ENCODE peak calls at places on chromosomes 6 and 20, in eight cellular contexts. I is dorsolateral prefrontal cortex, M is AG09309, C is tibial artery, S is breast epithelium, H is ascending aorta, V is upper lobe of right lung, E is adrenal gland. P is an unnamed sample.
A peak's percentile ranks its signal among the peaks of the same experiment; 100 is the strongest.

GRCh38 chr6:45069091-45069490 is 259.0 kb upstream of the RUNX2 start:
- DNase-seq in I (no peak), M (no peak), C (no peak), S (no peak), H (no peak), V (no peak), E (no peak), P (no peak)

GRCh38 chr6:105879902-105880547 is 206.1 kb upstream of the PRDM1 start:
- DNase-seq in I (no peak), M (peak; percentile 23), C (peak; percentile 71), S (no peak), H (no peak), V (peak; percentile 71), E (peak; percentile 46), P (no peak)

GRCh38 chr20:46915580-46916243 is 21.1 kb downstream of the EYA2 start:
- DNase-seq in I (no peak), M (no peak), C (no peak), S (no peak), H (peak; percentile 46), V (no peak), E (no peak), P (no peak)

GRCh38 chr6:41111017-41111416 is 38.2 kb downstream of the NFYA start:
- DNase-seq in I (no peak), M (no peak), C (no peak), S (no peak), H (no peak), V (no peak), E (no peak), P (no peak)

GRCh38 chr6:168649209-168649608 is 208.2 kb downstream of the SMOC2 start:
- DNase-seq in I (no peak), M (no peak), C (no peak), S (no peak), H (no peak), V (no peak), E (no peak), P (no peak)

GRCh38 chr6:101980924-101981323 is 587.4 kb downstream of the GRIK2 start:
- DNase-seq in I (no peak), M (no peak), C (no peak), S (no peak), H (no peak), V (no peak), E (no peak), P (peak; percentile 4)

GRCh38 chr6:123393333-123393732 is 243.4 kb downstream of the TRDN start:
- DNase-seq in I (no peak), M (no peak), C (no peak), S (no peak), H (no peak), V (no peak), E (no peak), P (no peak)

GRCh38 chr20:64111841-64112641 is 4.7 kb upstream of the NPBWR2 start:
- DNase-seq in I (no peak), M (no peak), C (peak; percentile 48), S (peak; percentile 8), H (peak; percentile 43), V (peak; percentile 61), E (peak; percentile 10), P (no peak)

GRCh38 chr6:10406556-10406955 is 8.3 kb downstream of the TFAP2A start:
- DNase-seq in I (no peak), M (no peak), C (no peak), S (no peak), H (no peak), V (no peak), E (no peak), P (no peak)

DNA sequence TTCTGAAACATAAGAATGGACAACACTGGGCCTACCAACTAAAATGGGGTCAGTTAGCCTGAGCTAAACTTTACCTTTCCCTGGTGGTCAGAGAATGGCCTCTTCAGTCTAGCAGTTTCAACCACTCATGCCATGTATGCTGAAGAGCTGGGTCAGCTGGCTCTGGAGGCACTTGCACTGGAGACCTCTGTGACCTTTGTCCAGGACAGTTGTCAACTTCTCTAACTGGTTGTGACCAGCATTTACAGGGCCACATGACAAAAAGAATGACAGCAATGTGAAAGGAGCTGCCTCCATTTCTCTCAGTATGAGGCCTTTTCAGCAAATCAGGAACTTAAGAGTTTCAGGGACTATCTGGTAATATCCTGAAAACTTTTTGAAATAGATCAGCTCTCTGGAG is 59.9 kb upstream of the TMEM30A start:
- DNase-seq in I (no peak), M (no peak), C (no peak), S (no peak), H (no peak), V (no peak), E (no peak), P (no peak)
- TF ChIP-seq CTCF in I (no peak), M (no peak), C (no peak), S (no peak), H (no peak), V (no peak), E (no peak), P (no peak)

DNA sequence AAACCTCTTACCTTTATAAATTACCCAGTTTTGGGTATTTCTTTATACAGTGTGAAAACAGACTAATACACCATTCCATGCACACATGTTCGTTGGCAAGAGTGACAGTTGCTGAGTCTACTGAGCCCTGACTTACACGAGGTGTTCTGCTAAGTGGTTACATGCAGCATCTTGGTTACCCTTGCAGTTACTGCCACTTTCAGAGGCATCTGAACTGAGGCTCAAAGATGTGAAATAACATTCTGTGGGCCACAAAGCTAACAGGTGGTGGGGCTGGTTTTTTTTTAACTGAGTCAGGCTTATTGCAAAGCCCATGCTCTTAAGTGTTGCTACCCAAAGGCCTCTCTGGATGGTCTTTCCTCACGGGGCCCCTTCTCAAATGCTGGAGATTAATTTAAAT is 54.4 kb upstream of the GTSF1L start:
- DNase-seq in I (no peak), M (no peak), C (no peak), S (no peak), H (no peak), V (no peak), E (no peak), P (no peak)
- H3K4me3 ChIP-seq in I (no peak overlapping the region), M (no peak overlapping the region), C (no peak overlapping the region), S (no peak overlapping the region), H (no peak overlapping the region), V (no peak overlapping the region), E (no peak overlapping the region), P (no peak overlapping the region)

GRCh38 chr6:133240511-133241087 is 558 bp upstream of the EYA4 start:
- DNase-seq in I (no peak), M (no peak), C (no peak), S (no peak), H (no peak), V (no peak), E (no peak), P (no peak)
- TF ChIP-seq CTCF in I (no peak), M (no peak), C (no peak), S (no peak), H (no peak), V (no peak), E (no peak), P (no peak)

GRCh38 chr20:35226775-35227681 is 538 bp downstream of the MMP24 start:
- DNase-seq in I (peak; percentile 43), M (no peak), C (no peak), S (no peak), H (no peak), V (peak; percentile 76), E (peak; percentile 61), P (peak; percentile 27)
- H3K4me3 ChIP-seq in I (peak overlapping the region; percentile 61), M (peak overlapping the region; percentile 28), C (peak overlapping the region; percentile 28), S (peak overlapping the region; percentile 40), H (peak overlapping the region; percentile 44), V (peak overlapping the region; percentile 6), E (peak overlapping the region; percentile 35), P (peak overlapping the region; percentile 36)

DNA sequence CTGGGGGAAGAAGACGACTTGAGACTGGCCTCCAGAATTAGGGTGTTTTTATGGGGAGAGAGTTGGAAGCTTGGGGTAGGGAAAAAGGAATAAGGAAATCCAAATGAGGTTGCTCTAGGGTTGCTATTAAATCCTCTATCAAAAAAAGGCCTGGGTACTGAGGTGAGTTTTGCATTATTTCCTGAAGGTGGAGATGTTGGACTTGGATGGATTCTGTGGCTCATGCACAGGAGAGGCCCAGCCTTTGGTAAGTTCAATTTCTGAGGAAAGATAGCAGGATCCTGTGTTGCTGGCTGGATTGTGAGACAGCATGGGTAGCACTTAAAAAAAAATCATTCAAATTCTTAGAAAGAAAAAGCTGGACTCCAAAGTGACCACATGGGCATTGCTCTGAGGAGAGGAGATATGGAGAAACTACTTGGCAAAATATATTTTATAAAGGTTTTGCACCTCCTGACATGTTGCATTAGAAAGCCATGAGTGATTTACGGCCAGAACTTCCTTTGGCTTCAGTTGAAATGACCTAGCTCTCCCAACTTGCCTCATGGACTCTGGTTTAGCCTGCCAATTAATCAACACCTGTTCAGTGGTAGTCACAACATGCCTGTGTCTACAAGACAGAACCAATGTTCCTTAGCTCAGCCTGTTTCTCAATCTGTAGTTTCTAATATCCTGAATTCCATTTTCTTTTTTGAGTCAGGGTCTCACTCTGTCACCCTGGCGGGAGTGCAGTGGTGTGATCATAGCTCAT is 152.1 kb upstream of the RALGAPA2 start:
- DNase-seq in I (no peak), M (no peak), C (no peak), S (no peak), H (no peak), V (no peak), E (no peak), P (peak; percentile 11)
- TF ChIP-seq CTCF in I (peak; percentile 51), M (peak; percentile 20), C (no peak), S (no peak), H (no peak), V (peak; percentile 5), E (no peak), P (peak; percentile 33)